ENCODE peak calls at places on chromosomes 4 and X, in four cellular contexts. One of them, this sample, is unnamed.

GRCh38 chr4:2927016-2927695 is 36.0 kb downstream of the NOP14 start:
- DNase-seq in spleen: peak
- DNase-seq in esophagus muscularis mucosa: no peak
- DNase-seq in prostate gland: no peak
- DNase-seq in this sample: no peak

GRCh38 chr4:9765091-9765490 is 16.3 kb upstream of the DRD5 start:
- DNase-seq in spleen: no peak
- DNase-seq in esophagus muscularis mucosa: no peak
- DNase-seq in prostate gland: peak
- DNase-seq in this sample: peak

GRCh38 chrX:56766554-56767412 is 37.7 kb downstream of the NBDY start:
- DNase-seq in prostate gland: no peak
- DNase-seq in spleen: peak
- DNase-seq in esophagus muscularis mucosa: peak
- DNase-seq in this sample: no peak

GRCh38 chrX:50054147-50054546 is 131.8 kb downstream of the CLCN5 start:
- DNase-seq in esophagus muscularis mucosa: no peak
- DNase-seq in prostate gland: no peak
- DNase-seq in spleen: no peak
- DNase-seq in this sample: no peak

GRCh38 chr4:62510228-62510627 is 1310.1 kb downstream of the ADGRL3 start:
- DNase-seq in prostate gland: no peak
- DNase-seq in spleen: no peak
- DNase-seq in esophagus muscularis mucosa: no peak
- DNase-seq in this sample: no peak

GRCh38 chr4:153337686-153338085 is 6.8 kb upstream of the MND1 start:
- DNase-seq in prostate gland: no peak
- DNase-seq in spleen: no peak
- DNase-seq in esophagus muscularis mucosa: no peak
- DNase-seq in this sample: no peak

GRCh38 chr4:52866734-52867133 is 4.6 kb downstream of the RASL11B start:
- DNase-seq in esophagus muscularis mucosa: no peak
- DNase-seq in prostate gland: no peak
- DNase-seq in spleen: no peak
- DNase-seq in this sample: no peak

GRCh38 chrX:21905209-21905735 is 35.2 kb upstream of the SMS start:
- DNase-seq in spleen: no peak
- DNase-seq in esophagus muscularis mucosa: no peak
- DNase-seq in prostate gland: no peak
- DNase-seq in this sample: no peak

GRCh38 chr4:154691229-154691628 is 52.6 kb upstream of the LRAT start:
- DNase-seq in spleen: no peak
- DNase-seq in prostate gland: no peak
- DNase-seq in esophagus muscularis mucosa: no peak
- DNase-seq in this sample: no peak

GRCh38 chrX:15946783-15947550 is 92.4 kb upstream of the AP1S2 start:
- DNase-seq in spleen: no peak
- DNase-seq in prostate gland: no peak
- DNase-seq in esophagus muscularis mucosa: no peak
- DNase-seq in this sample: no peak

GRCh38 chr4:42655921-42656735 is 777 bp downstream of the ATP8A1 start:
- DNase-seq in esophagus muscularis mucosa: no peak
- DNase-seq in prostate gland: peak
- DNase-seq in spleen: peak
- DNase-seq in this sample: peak

GRCh38 chr4:145852256-145852839 is 86.3 kb downstream of the ZNF827 start:
- DNase-seq in esophagus muscularis mucosa: no peak
- DNase-seq in prostate gland: no peak
- DNase-seq in spleen: no peak
- DNase-seq in this sample: no peak

GRCh38 chr4:159016527-159017137 is 86.2 kb upstream of the RAPGEF2 start:
- DNase-seq in spleen: no peak
- DNase-seq in prostate gland: no peak
- DNase-seq in esophagus muscularis mucosa: no peak
- DNase-seq in this sample: no peak

GRCh38 chrX:80285131-80285773 is 135.0 kb upstream of the TENT5D start:
- DNase-seq in prostate gland: peak
- DNase-seq in esophagus muscularis mucosa: no peak
- DNase-seq in spleen: no peak
- DNase-seq in this sample: no peak

GRCh38 chrX:68163446-68163845 is 269.8 kb downstream of the OPHN1 start:
- DNase-seq in esophagus muscularis mucosa: no peak
- DNase-seq in prostate gland: no peak
- DNase-seq in spleen: no peak
- DNase-seq in this sample: no peak

GRCh38 chrX:63560601-63561218 is 209.6 kb upstream of the SPIN4 start:
- DNase-seq in spleen: peak
- DNase-seq in prostate gland: peak
- DNase-seq in esophagus muscularis mucosa: no peak
- DNase-seq in this sample: peak

GRCh38 chr4:23594125-23594524 is 295.7 kb downstream of the PPARGC1A start:
- DNase-seq in prostate gland: no peak
- DNase-seq in spleen: no peak
- DNase-seq in esophagus muscularis mucosa: no peak
- DNase-seq in this sample: no peak

GRCh38 chrX:103686199-103687072 is at the start of gene MORF4L2:
- DNase-seq in prostate gland: peak
- DNase-seq in esophagus muscularis mucosa: peak
- DNase-seq in spleen: peak
- DNase-seq in this sample: peak

GRCh38 chrX:103688949-103689348 is 2.5 kb upstream of the MORF4L2 start:
- DNase-seq in spleen: no peak
- DNase-seq in prostate gland: no peak
- DNase-seq in esophagus muscularis mucosa: no peak
- DNase-seq in this sample: no peak

GRCh38 chrX:103687696-103688191 is 1.2 kb upstream of the MORF4L2 start:
- DNase-seq in spleen: no peak
- DNase-seq in esophagus muscularis mucosa: no peak
- DNase-seq in prostate gland: peak
- DNase-seq in this sample: no peak

GRCh38 chrX:103685396-103685795 is 1.1 kb downstream of the MORF4L2 start:
- DNase-seq in prostate gland: no peak
- DNase-seq in spleen: no peak
- DNase-seq in esophagus muscularis mucosa: no peak
- DNase-seq in this sample: no peak

DNA sequence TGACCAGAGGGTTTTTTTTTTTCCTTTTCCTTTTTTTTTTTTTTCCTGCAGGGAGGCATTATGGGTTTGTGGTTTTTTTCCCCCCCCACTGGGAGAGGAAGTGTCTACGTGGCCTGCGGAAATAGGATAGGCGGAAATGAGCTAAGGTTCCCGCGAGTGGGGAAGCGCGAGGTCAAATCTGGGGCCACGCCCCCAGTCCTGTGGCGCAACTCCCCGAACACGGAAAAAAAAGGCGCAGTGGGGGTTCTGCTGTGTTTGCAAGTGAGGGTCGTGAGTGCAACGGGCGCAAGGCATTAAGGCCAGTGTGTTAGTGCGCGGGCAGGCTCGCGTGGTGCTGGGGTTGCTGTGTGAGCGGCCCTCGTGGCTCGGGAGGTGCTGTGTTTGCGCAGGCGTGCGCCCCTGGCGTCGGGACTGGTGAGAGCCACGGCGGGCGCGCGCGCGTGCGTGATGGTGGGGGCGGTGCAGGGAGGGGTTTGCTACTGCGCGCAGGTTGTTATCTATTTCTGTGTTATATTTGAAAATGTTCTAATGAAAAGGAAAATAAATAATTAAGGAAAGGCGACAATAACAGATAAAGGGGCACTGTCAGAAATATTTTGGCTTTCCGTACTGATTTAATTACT is 685 bp upstream of the MORF4L2 start:
- DNase-seq in prostate gland: peak
- DNase-seq in esophagus muscularis mucosa: peak
- DNase-seq in spleen: peak
- DNase-seq in this sample: no peak
- TF ChIP-seq POLR2AphosphoS5 in prostate gland: no peak
- TF ChIP-seq POLR2AphosphoS5 in esophagus muscularis mucosa: peak
- TF ChIP-seq POLR2AphosphoS5 in spleen: peak
- TF ChIP-seq POLR2AphosphoS5 in this sample: peak

DNA sequence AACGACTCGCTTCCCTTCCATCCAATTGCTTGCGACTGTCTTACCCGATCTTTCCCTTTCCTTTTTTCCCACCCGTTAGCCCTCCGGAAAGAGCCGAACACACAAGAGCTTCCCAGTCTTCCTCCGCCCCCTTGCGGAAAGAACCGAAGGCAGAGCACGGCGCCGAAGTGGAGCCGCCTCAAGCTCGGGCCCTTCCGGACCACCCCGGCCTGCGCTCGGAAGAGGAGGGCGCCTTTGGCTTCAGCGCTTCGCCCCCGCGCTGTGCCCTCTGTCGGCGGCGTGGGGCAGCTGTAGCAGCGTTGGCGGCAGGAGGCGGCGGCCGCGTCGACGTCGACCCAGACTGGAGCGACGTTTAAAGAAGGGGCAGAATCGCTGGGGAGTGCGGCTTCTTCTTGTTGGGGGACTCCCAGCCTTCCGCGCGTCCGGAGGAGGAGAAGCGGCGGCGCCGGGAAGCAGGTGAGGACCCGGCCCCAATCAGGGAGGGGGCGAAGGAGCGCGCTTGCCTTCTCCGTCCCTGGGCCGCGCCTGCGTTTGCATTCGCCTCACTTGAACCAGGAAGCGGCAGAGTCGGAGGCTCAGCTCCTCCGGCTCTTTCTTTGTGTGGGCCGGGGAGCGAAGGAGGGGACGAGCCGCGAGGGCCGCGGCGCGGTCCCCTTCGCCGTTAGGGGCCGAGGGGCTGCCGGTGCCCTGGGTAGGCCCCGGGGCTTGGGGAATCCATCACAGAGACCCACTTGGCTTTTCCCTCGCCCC is at the start of gene ZBTB33:
- DNase-seq in esophagus muscularis mucosa: peak
- DNase-seq in spleen: peak
- DNase-seq in prostate gland: peak
- DNase-seq in this sample: peak
- TF ChIP-seq POLR2A in esophagus muscularis mucosa: peak
- TF ChIP-seq POLR2A in spleen: peak
- TF ChIP-seq POLR2A in prostate gland: peak
- TF ChIP-seq POLR2A in this sample: no peak

GRCh38 chr4:124206779-124207605 is 505.5 kb downstream of the ANKRD50 start:
- DNase-seq in spleen: no peak
- DNase-seq in esophagus muscularis mucosa: no peak
- DNase-seq in prostate gland: no peak
- DNase-seq in this sample: no peak

GRCh38 chr4:124199185-124199584 is 513.3 kb downstream of the ANKRD50 start:
- DNase-seq in spleen: no peak
- DNase-seq in prostate gland: no peak
- DNase-seq in esophagus muscularis mucosa: no peak
- DNase-seq in this sample: no peak

GRCh38 chr4:124199755-124200154 is 512.8 kb downstream of the ANKRD50 start:
- DNase-seq in spleen: no peak
- DNase-seq in prostate gland: no peak
- DNase-seq in esophagus muscularis mucosa: no peak
- DNase-seq in this sample: no peak

GRCh38 chr4:124202106-124202505 is 510.4 kb downstream of the ANKRD50 start:
- DNase-seq in esophagus muscularis mucosa: no peak
- DNase-seq in spleen: no peak
- DNase-seq in prostate gland: no peak
- DNase-seq in this sample: no peak

DNA sequence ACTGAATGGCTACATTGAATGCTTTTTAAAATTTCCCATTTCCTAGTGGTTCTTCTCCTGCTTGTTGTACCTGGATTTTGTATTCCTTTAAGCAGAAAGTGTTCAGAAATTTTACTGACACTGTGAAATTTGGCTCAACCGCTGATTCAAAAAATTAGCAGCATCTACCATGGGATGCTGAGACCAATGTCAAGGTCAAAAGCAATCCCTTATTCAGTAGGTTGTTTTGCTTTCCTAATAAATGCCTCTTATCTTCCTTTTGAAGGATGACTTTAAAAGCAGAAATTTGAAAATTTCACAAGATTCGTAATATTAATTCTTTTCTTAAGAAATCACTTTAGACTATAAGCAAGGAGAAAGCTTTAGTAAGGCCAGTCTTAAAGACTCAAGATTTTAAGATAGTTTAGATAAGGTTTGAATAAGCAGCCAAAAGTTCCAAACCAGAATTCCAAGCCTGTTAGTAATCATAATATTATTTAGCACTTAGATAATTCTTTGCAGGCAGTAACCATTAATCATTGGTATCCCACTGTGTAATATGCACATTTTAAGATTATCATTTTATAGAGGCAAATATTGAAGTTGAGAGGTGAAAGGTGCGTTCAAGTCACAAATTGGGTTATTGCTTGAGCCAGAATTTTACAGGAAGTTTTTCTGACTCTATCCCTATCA is 508.8 kb downstream of the ANKRD50 start:
- DNase-seq in spleen: no peak
- DNase-seq in esophagus muscularis mucosa: no peak
- DNase-seq in prostate gland: no peak
- DNase-seq in this sample: no peak
- TF ChIP-seq POLR2AphosphoS5 in spleen: no peak
- TF ChIP-seq POLR2AphosphoS5 in esophagus muscularis mucosa: no peak
- TF ChIP-seq POLR2AphosphoS5 in prostate gland: no peak
- TF ChIP-seq POLR2AphosphoS5 in this sample: no peak

DNA sequence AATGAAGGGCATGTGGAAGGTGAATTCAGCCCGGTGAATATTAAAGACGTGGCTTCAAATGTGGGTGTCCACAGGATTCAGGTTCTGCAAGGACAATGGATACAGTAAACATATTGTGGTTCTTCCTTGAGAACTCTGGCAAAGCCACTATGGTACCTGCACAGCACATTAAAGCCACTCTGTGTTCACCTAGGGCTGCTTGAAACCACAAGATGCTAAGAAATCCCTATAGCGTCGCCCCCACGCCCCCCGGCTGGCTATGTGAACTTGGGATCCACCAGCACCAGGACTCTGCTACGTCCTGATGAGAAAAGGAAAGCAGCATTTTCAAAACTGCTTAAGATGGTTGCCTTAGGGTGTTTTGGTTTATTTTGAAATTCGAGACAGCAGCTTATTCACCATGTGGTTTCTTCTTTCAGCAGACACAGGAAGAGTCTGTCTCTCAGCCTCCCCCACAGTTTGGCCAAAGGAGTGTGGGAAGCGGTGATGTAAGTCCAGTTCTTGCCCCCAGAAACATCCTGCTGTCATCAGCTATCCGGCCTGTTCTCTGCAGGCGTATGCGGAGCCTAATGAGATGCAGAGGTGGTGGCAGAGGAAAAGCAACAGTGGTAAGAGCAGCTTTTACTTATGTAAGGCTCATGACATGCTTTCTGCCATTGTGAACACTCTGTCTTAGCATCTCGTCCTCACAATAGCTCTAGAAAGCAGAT is 111.5 kb downstream of the AFAP1 start:
- DNase-seq in esophagus muscularis mucosa: no peak
- DNase-seq in spleen: no peak
- DNase-seq in prostate gland: peak
- DNase-seq in this sample: no peak
- TF ChIP-seq POLR2A in esophagus muscularis mucosa: no peak
- TF ChIP-seq POLR2A in spleen: no peak
- TF ChIP-seq POLR2A in prostate gland: no peak
- TF ChIP-seq POLR2A in this sample: no peak